ENCODE peak calls at places on chromosomes 11 and 22, in five cellular contexts. Y, E, H, G and T are unnamed samples.

GRCh38 chr11:113114452-113115027 is 153.3 kb downstream of the NCAM1 start:
- DNase-seq in Y (peak), E (peak), H (no peak), G (no peak), T (peak)

GRCh38 chr11:76526878-76527277 is 82.1 kb downstream of the EMSY start:
- DNase-seq in Y (no peak), E (peak), H (no peak), G (no peak), T (no peak)

GRCh38 chr11:46338988-46339666 is 8.1 kb upstream of the DGKZ start:
- DNase-seq in Y (no peak), E (no peak), H (no peak), G (no peak), T (peak)

GRCh38 chr11:118488480-118489109 is 38.7 kb upstream of the TTC36 start:
- DNase-seq in Y (peak), E (peak), H (peak), G (peak), T (peak)

GRCh38 chr11:68146704-68147474 is 25.7 kb upstream of the CHKA start:
- DNase-seq in Y (peak), E (peak), H (no peak), G (no peak), T (no peak)

GRCh38 chr11:12704049-12704448 is 29.8 kb downstream of the TEAD1 start:
- DNase-seq in Y (no peak), E (no peak), H (no peak), G (no peak), T (no peak)

GRCh38 chr22:49295465-49295743 is 532.3 kb downstream of the BRD1 start:
- DNase-seq in Y (no peak), E (no peak), H (no peak), G (no peak), T (no peak)

GRCh38 chr11:130439160-130439519 is 9.3 kb upstream of the ADAMTS15 start:
- DNase-seq in Y (no peak), E (no peak), H (no peak), G (no peak), T (no peak)

DNA sequence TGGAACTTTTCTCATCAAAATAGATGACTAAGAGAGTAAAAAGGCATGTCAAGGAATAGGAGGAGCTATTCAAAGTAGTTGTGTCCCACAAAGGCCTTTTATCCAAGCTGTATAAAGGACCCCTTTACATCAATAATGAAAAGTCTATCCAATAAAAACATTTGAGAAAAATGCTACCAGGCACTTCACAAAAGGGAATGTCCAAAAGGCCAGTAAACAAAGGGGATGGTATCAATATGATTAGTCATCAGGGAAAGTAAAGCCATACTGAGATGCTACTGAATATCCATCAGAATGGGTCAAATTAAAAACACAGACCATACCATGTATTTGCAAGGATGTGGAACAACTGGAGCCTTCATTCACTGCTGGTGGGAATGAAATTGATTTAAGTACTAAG is 224.9 kb downstream of the NELL1 start:
- DNase-seq in Y (no peak), E (no peak), H (no peak), G (no peak), T (no peak)
- TF ChIP-seq REST in Y (no peak), E (no peak), H (no peak), G (no peak), T (no peak)

DNA sequence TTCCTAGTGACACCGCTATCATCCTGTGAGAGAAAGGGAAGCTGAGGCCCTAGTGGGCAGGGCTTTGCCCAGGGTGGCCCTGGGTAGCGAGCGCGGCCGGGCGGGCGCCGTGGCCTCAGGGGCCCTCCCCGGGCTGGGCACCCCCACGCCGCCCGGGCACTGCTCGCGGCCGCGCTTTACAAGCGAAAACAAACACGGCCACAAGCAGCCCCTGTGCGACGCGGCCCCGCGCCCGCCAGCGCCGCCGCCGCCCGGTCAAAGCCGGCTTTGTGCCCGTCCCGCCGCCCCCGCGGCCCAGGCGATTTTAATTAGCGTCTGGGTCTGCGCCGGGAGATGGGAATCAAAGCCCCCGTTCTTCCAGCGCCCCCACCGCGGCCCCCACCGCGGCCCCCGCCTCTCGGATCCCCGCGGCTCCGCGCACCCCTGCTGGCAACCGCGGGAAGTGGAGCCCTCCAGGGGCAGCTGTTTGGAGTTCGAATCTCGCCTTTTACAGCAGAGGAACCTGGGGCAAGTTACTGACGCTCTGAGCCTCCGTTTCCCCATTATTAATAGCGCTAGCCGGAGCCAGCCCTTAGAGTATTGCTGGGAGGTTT is 47.9 kb downstream of the CHRDL2 start:
- DNase-seq in Y (no peak), E (no peak), H (no peak), G (no peak), T (peak)
- TF ChIP-seq EZH2 in Y (no peak), E (no peak), H (no peak), G (no peak), T (no peak)

DNA sequence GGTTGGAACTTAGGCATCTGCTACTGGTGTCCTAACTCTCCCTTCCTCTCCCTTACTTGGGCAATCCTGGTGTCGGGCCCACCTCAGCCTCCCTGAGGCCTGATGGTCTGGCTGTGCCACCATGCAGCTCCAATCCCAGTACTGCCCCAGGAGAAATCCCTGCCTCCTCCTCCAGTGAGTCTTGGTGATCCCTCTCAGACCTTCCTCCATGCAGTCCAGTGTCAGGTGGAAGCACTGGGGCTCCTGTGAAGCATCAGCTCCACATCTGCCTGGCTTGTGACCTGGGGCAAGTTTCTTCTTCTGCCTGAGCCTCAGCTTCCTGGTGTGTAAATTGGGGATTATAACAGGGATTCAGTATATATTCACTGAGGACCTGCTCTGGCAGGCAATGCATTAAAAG is 1.8 kb upstream of the PELI3 start:
- DNase-seq in Y (no peak), E (no peak), H (no peak), G (no peak), T (no peak)
- H2AFZ ChIP-seq in Y (no peak), E (no peak), H (no peak), G (peak), T (peak)

GRCh38 chr22:17847360-17848078 is 73.2 kb upstream of the BID start:
- DNase-seq in Y (peak), E (no peak), H (peak), G (no peak), T (no peak)
- TF ChIP-seq REST in Y (no peak), E (no peak), H (no peak), G (no peak), T (no peak)

GRCh38 chr11:122619757-122620156 is 35.8 kb upstream of the UBASH3B start:
- DNase-seq in Y (no peak), E (no peak), H (no peak), G (no peak), T (no peak)
- TF ChIP-seq EZH2 in Y (no peak), E (no peak), H (no peak), G (no peak), T (no peak)

GRCh38 chr11:87353904-87354303 is 316.2 kb downstream of the TMEM135 start:
- DNase-seq in Y (no peak), E (no peak), H (no peak), G (no peak), T (no peak)

GRCh38 chr11:87352759-87353707 is 315.3 kb downstream of the TMEM135 start:
- DNase-seq in Y (peak), E (peak), H (peak), G (no peak), T (peak)

GRCh38 chr11:87347860-87348259 is 310.1 kb downstream of the TMEM135 start:
- DNase-seq in Y (peak), E (no peak), H (no peak), G (no peak), T (no peak)

GRCh38 chr11:87355614-87356013 is 317.9 kb downstream of the TMEM135 start:
- DNase-seq in Y (no peak), E (no peak), H (no peak), G (no peak), T (no peak)

DNA sequence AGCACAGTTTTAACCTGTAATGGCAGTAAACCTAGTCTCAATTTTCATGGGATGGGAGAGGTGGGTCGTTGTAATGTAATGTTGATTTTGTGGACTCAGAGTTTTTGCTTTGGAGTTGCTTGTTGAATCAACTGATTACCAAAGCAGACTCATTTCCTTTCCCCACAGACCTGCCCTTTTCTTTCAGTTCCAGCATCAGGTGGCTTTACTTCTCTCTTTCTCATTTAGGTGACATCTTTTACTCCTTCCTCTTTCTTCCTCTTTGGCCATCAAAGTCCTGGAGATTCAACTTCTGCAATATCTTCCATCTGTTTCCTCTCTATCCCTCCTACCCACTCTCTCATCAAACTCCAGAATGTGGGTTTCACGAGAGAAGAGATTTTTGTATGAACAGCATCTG is 313.9 kb downstream of the TMEM135 start:
- DNase-seq in Y (no peak), E (no peak), H (no peak), G (no peak), T (no peak)
- H2AFZ ChIP-seq in Y (no peak), E (no peak), H (no peak), G (no peak), T (no peak)

DNA sequence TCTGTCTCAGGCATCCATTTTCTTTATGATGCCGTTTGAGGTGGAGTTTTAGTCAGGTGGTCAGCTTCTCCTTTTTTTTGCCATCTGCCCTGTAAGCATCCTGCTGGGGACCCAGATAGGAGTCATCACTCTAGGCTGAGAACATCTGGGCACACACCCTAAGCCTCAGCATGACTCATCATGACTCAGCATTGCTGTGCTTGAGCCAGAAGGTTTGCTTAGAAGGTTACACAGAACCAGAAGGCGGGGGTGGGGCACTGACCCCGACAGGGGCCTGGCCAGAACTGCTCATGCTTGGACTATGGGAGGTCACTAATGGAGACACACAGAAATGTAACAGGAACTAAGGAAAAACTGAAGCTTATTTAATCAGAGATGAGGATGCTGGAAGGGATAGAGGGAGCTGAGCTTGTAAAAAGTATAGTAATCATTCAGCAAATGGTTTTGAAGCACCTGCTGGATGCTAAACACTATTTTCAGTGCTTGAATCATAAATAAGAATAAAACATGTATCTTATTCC is 10.9 kb upstream of the HBE1 start:
- DNase-seq in Y (peak), E (peak), H (peak), G (peak), T (peak)
- TF ChIP-seq REST in Y (no peak), E (no peak), H (no peak), G (no peak), T (no peak)